ENCODE peak calls at places on chromosomes 13 and 19, in six cellular contexts. One of them, this sample, is unnamed.
A peak's percentile ranks its signal among the peaks of the same experiment; 100 is the strongest.

GRCh38 chr13:48078251-48078656 is 16.6 kb downstream of the MED4 start:
- DNase-seq in pancreas: no peak
- DNase-seq in heart right ventricle: no peak
- DNase-seq in CD8-positive, alpha-beta T cell: no peak
- DNase-seq in IMR-90: no peak
- DNase-seq in transverse colon: peak; percentile 13
- DNase-seq in this sample: no peak

GRCh38 chr19:57903298-57904174 is 12.9 kb downstream of the ZNF417 start:
- DNase-seq in pancreas: no peak
- DNase-seq in heart right ventricle: no peak
- DNase-seq in CD8-positive, alpha-beta T cell: no peak
- DNase-seq in IMR-90: peak; percentile 53
- DNase-seq in transverse colon: no peak
- DNase-seq in this sample: no peak

GRCh38 chr19:39356647-39357046 is 14.4 kb downstream of the SAMD4B start:
- DNase-seq in pancreas: no peak
- DNase-seq in heart right ventricle: no peak
- DNase-seq in CD8-positive, alpha-beta T cell: no peak
- DNase-seq in IMR-90: no peak
- DNase-seq in transverse colon: no peak
- DNase-seq in this sample: no peak

GRCh38 chr19:28436320-28436719 is 776.6 kb downstream of the UQCRFS1 start:
- DNase-seq in pancreas: no peak
- DNase-seq in heart right ventricle: no peak
- DNase-seq in CD8-positive, alpha-beta T cell: no peak
- DNase-seq in IMR-90: no peak
- DNase-seq in transverse colon: peak; percentile 27
- DNase-seq in this sample: no peak

GRCh38 chr19:45247136-45247535 is 1.9 kb upstream of the EXOC3L2 start:
- DNase-seq in pancreas: no peak
- DNase-seq in heart right ventricle: no peak
- DNase-seq in CD8-positive, alpha-beta T cell: no peak
- DNase-seq in IMR-90: no peak
- DNase-seq in transverse colon: no peak
- DNase-seq in this sample: no peak

GRCh38 chr19:19743176-19743575 is 10.3 kb upstream of the ZNF14 start:
- DNase-seq in pancreas: no peak
- DNase-seq in heart right ventricle: no peak
- DNase-seq in CD8-positive, alpha-beta T cell: no peak
- DNase-seq in IMR-90: no peak
- DNase-seq in transverse colon: no peak
- DNase-seq in this sample: no peak

GRCh38 chr19:10641248-10641647 is 12.9 kb upstream of the ILF3 start:
- DNase-seq in pancreas: no peak
- DNase-seq in heart right ventricle: no peak
- DNase-seq in CD8-positive, alpha-beta T cell: no peak
- DNase-seq in IMR-90: no peak
- DNase-seq in transverse colon: no peak
- DNase-seq in this sample: no peak

GRCh38 chr19:21109116-21109515 is 27.1 kb downstream of the ZNF714 start:
- DNase-seq in pancreas: no peak
- DNase-seq in heart right ventricle: no peak
- DNase-seq in CD8-positive, alpha-beta T cell: no peak
- DNase-seq in IMR-90: peak; percentile 60
- DNase-seq in transverse colon: no peak
- DNase-seq in this sample: no peak

GRCh38 chr19:50686310-50687032 is 33.1 kb downstream of the SHANK1 start:
- DNase-seq in pancreas: no peak
- DNase-seq in heart right ventricle: no peak
- DNase-seq in CD8-positive, alpha-beta T cell: no peak
- DNase-seq in IMR-90: no peak
- DNase-seq in transverse colon: no peak
- DNase-seq in this sample: no peak

GRCh38 chr19:56671613-56671994 is at the start of gene ZNF835:
- DNase-seq in pancreas: peak; percentile 84
- DNase-seq in heart right ventricle: peak; percentile 99
- DNase-seq in CD8-positive, alpha-beta T cell: peak; percentile 86
- DNase-seq in IMR-90: no peak
- DNase-seq in transverse colon: peak; percentile 87
- DNase-seq in this sample: peak; percentile 98

GRCh38 chr13:88288326-88288725 is 617.2 kb downstream of the SLITRK5 start:
- DNase-seq in pancreas: no peak
- DNase-seq in heart right ventricle: no peak
- DNase-seq in CD8-positive, alpha-beta T cell: no peak
- DNase-seq in IMR-90: no peak
- DNase-seq in transverse colon: no peak
- DNase-seq in this sample: no peak

GRCh38 chr13:77751513-77752456 is 54.3 kb downstream of the SLAIN1 start:
- DNase-seq in pancreas: peak; percentile 12
- DNase-seq in heart right ventricle: no peak
- DNase-seq in CD8-positive, alpha-beta T cell: peak; percentile 55
- DNase-seq in IMR-90: peak; percentile 37
- DNase-seq in transverse colon: no peak
- DNase-seq in this sample: no peak

GRCh38 chr13:111658150-111659100 is 338.0 kb downstream of the TEX29 start:
- DNase-seq in pancreas: no peak
- DNase-seq in heart right ventricle: no peak
- DNase-seq in CD8-positive, alpha-beta T cell: peak; percentile 25
- DNase-seq in IMR-90: no peak
- DNase-seq in transverse colon: no peak
- DNase-seq in this sample: no peak

GRCh38 chr19:56993851-56994250 is 125.9 kb upstream of the USP29 start:
- DNase-seq in pancreas: no peak
- DNase-seq in heart right ventricle: no peak
- DNase-seq in CD8-positive, alpha-beta T cell: no peak
- DNase-seq in IMR-90: no peak
- DNase-seq in transverse colon: no peak
- DNase-seq in this sample: no peak

GRCh38 chr19:8449830-8450229 is 5.1 kb downstream of the HNRNPM start:
- DNase-seq in pancreas: no peak
- DNase-seq in heart right ventricle: no peak
- DNase-seq in CD8-positive, alpha-beta T cell: no peak
- DNase-seq in IMR-90: no peak
- DNase-seq in transverse colon: no peak
- DNase-seq in this sample: no peak

GRCh38 chr19:53034054-53034453 is 10.5 kb upstream of the ERVV-2 start:
- DNase-seq in pancreas: no peak
- DNase-seq in heart right ventricle: no peak
- DNase-seq in CD8-positive, alpha-beta T cell: no peak
- DNase-seq in IMR-90: no peak
- DNase-seq in transverse colon: no peak
- DNase-seq in this sample: no peak

GRCh38 chr19:53037101-53038097 is 7.1 kb upstream of the ERVV-2 start:
- DNase-seq in pancreas: peak; percentile 27
- DNase-seq in heart right ventricle: peak; percentile 38
- DNase-seq in CD8-positive, alpha-beta T cell: no peak
- DNase-seq in IMR-90: peak; percentile 41
- DNase-seq in transverse colon: no peak
- DNase-seq in this sample: peak; percentile 66

GRCh38 chr19:53034948-53035675 is 9.4 kb upstream of the ERVV-2 start:
- DNase-seq in pancreas: no peak
- DNase-seq in heart right ventricle: no peak
- DNase-seq in CD8-positive, alpha-beta T cell: no peak
- DNase-seq in IMR-90: no peak
- DNase-seq in transverse colon: no peak
- DNase-seq in this sample: no peak
- H3K4me1 ChIP-seq in pancreas: no peaks in the 10 kb centered on the region
- H3K4me1 ChIP-seq in heart right ventricle: no peaks in the 10 kb centered on the region
- H3K4me1 ChIP-seq in CD8-positive, alpha-beta T cell: no peaks in the 10 kb centered on the region
- H3K4me1 ChIP-seq in IMR-90: no peaks in the 10 kb centered on the region
- H3K4me1 ChIP-seq in transverse colon: no peaks in the 10 kb centered on the region
- H3K4me1 ChIP-seq in this sample: no peaks in the 10 kb centered on the region

GRCh38 chr19:49639401-49640112 is 386 bp downstream of the RRAS start:
- DNase-seq in pancreas: peak; percentile 35
- DNase-seq in heart right ventricle: no peak
- DNase-seq in CD8-positive, alpha-beta T cell: peak; percentile 56
- DNase-seq in IMR-90: no peak
- DNase-seq in transverse colon: peak; percentile 19
- DNase-seq in this sample: peak; percentile 52

GRCh38 chr19:49637865-49638350 is 2.0 kb downstream of the RRAS start:
- DNase-seq in pancreas: peak; percentile 63
- DNase-seq in heart right ventricle: peak; percentile 92
- DNase-seq in CD8-positive, alpha-beta T cell: no peak
- DNase-seq in IMR-90: peak; percentile 62
- DNase-seq in transverse colon: peak; percentile 91
- DNase-seq in this sample: peak; percentile 97

GRCh38 chr19:49636230-49636932 is 3.6 kb downstream of the RRAS start:
- DNase-seq in pancreas: no peak
- DNase-seq in heart right ventricle: no peak
- DNase-seq in CD8-positive, alpha-beta T cell: no peak
- DNase-seq in IMR-90: no peak
- DNase-seq in transverse colon: no peak
- DNase-seq in this sample: no peak

GRCh38 chr19:49640113-49640898 is at the start of gene RRAS:
- DNase-seq in pancreas: peak; percentile 100
- DNase-seq in heart right ventricle: peak; percentile 98
- DNase-seq in CD8-positive, alpha-beta T cell: peak; percentile 99
- DNase-seq in IMR-90: peak; percentile 100
- DNase-seq in transverse colon: peak; percentile 100
- DNase-seq in this sample: peak; percentile 100

DNA sequence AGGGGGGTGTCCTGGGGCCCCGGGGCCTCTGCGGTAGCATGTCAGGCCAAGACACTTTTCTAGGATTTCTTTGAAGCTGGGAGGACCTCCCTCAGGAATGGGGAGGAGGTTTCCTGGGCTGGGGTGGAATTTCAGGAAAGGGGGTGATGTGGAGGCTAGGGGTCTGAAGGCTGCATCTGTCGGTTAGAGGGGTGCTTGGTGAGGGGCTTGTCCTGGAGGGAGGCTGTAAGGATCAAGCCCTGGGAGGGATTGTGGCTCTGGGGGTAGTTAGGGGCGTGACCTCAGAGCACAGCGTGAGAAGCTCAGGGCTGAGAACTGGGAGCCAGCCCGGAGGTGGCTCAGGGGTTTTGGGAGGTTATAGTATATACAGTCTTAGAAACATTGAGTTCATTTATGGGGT is 1.6 kb downstream of the RRAS start:
- DNase-seq in pancreas: no peak
- DNase-seq in heart right ventricle: no peak
- DNase-seq in CD8-positive, alpha-beta T cell: no peak
- DNase-seq in IMR-90: no peak
- DNase-seq in transverse colon: peak; percentile 32
- DNase-seq in this sample: peak; percentile 69
- H3K4me1 ChIP-seq in pancreas: peaks cover 7% of the 10 kb centered on the region
- H3K4me1 ChIP-seq in heart right ventricle: peaks cover 60% of the 10 kb centered on the region
- H3K4me1 ChIP-seq in CD8-positive, alpha-beta T cell: peaks cover 41% of the 10 kb centered on the region
- H3K4me1 ChIP-seq in IMR-90: peaks cover 5% of the 10 kb centered on the region
- H3K4me1 ChIP-seq in transverse colon: peaks cover 56% of the 10 kb centered on the region
- H3K4me1 ChIP-seq in this sample: peaks cover 6% of the 10 kb centered on the region

GRCh38 chr19:18279516-18280246 is 1.7 kb downstream of the JUND start:
- DNase-seq in pancreas: peak; percentile 92
- DNase-seq in heart right ventricle: peak; percentile 91
- DNase-seq in CD8-positive, alpha-beta T cell: peak; percentile 94
- DNase-seq in IMR-90: peak; percentile 92
- DNase-seq in transverse colon: peak; percentile 94
- DNase-seq in this sample: peak; percentile 96
- H3K4me1 ChIP-seq in pancreas: peaks cover 10% of the 10 kb centered on the region
- H3K4me1 ChIP-seq in heart right ventricle: peaks cover 62% of the 10 kb centered on the region
- H3K4me1 ChIP-seq in CD8-positive, alpha-beta T cell: peaks cover 35% of the 10 kb centered on the region
- H3K4me1 ChIP-seq in IMR-90: peaks cover 23% of the 10 kb centered on the region
- H3K4me1 ChIP-seq in transverse colon: peaks cover 58% of the 10 kb centered on the region
- H3K4me1 ChIP-seq in this sample: peaks cover 16% of the 10 kb centered on the region

GRCh38 chr19:48182434-48182833 is 12.0 kb downstream of the ZSWIM9 start:
- DNase-seq in pancreas: no peak
- DNase-seq in heart right ventricle: no peak
- DNase-seq in CD8-positive, alpha-beta T cell: no peak
- DNase-seq in IMR-90: no peak
- DNase-seq in transverse colon: no peak
- DNase-seq in this sample: no peak
- H3K4me1 ChIP-seq in pancreas: no peaks in the 10 kb centered on the region
- H3K4me1 ChIP-seq in heart right ventricle: no peaks in the 10 kb centered on the region
- H3K4me1 ChIP-seq in CD8-positive, alpha-beta T cell: no peaks in the 10 kb centered on the region
- H3K4me1 ChIP-seq in IMR-90: no peaks in the 10 kb centered on the region
- H3K4me1 ChIP-seq in transverse colon: no peaks in the 10 kb centered on the region
- H3K4me1 ChIP-seq in this sample: no peaks in the 10 kb centered on the region

DNA sequence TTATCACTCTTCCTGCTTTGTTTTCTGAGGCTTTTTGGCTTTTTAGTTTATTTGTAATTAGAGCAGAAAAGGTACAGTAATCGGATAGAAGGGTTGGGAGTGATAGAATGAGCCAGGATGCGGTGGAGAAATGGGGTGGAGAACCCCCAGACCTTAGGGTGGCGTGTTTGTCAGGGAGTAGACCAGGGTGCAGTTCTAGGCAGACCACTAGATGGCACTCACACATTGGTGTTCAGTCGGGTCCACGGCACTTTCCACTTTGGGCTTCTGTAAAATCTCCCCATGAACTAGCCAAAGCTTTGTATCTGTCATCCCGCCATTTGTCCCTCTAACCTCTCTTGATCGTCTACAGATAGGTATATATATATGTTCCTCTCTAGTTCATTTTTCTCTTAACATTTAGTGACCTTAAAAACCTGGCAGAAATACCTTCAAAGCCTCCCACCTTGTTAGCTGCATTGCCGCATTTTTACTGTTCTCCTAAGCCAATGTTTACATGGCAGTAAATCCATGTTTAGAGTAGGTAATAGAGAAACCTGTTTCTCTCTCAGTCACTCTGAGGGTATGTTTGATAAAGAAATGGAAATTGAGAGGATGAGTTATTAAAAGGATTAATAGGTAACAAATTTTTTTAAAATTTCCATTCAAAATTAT is 154.9 kb downstream of the TM9SF2 start:
- DNase-seq in pancreas: peak; percentile 51
- DNase-seq in heart right ventricle: peak; percentile 41
- DNase-seq in CD8-positive, alpha-beta T cell: peak; percentile 88
- DNase-seq in IMR-90: peak; percentile 67
- DNase-seq in transverse colon: peak; percentile 86
- DNase-seq in this sample: peak; percentile 73
- H3K4me1 ChIP-seq in pancreas: no peaks in the 10 kb centered on the region
- H3K4me1 ChIP-seq in heart right ventricle: peaks cover 35% of the 10 kb centered on the region
- H3K4me1 ChIP-seq in CD8-positive, alpha-beta T cell: peaks cover 42% of the 10 kb centered on the region
- H3K4me1 ChIP-seq in IMR-90: no peaks in the 10 kb centered on the region
- H3K4me1 ChIP-seq in transverse colon: peaks cover 38% of the 10 kb centered on the region
- H3K4me1 ChIP-seq in this sample: no peaks in the 10 kb centered on the region